ENCODE peak calls at places on chromosomes 11 and 22, in nine cellular contexts. F, W, L, B, X, S, H, C and A are unnamed samples.

GRCh38 chr22:28207281-28208030 is 288.4 kb upstream of the PITPNB start:
- DNase-seq in F (peak), W (no peak), L (no peak), B (no peak), X (no peak), S (no peak), H (no peak), C (no peak), A (peak)

GRCh38 chr11:17762309-17762974 is 27.9 kb downstream of the KCNC1 start:
- DNase-seq in F (no peak), W (no peak), L (no peak), B (no peak), X (no peak), S (no peak), H (no peak), C (no peak), A (no peak)

GRCh38 chr11:94737171-94737611 is 31.0 kb upstream of the AMOTL1 start:
- DNase-seq in F (peak), W (no peak), L (peak), B (no peak), X (no peak), S (peak), H (no peak), C (no peak), A (peak)

GRCh38 chr11:65859812-65860277 is 388 bp upstream of the MUS81 start:
- DNase-seq in F (no peak), W (no peak), L (no peak), B (peak), X (no peak), S (no peak), H (no peak), C (no peak), A (no peak)

GRCh38 chr11:9285850-9286587 is 20.9 kb upstream of the DENND5A start:
- DNase-seq in F (no peak), W (no peak), L (no peak), B (no peak), X (no peak), S (no peak), H (no peak), C (no peak), A (no peak)

GRCh38 chr11:86592047-86592564 is 80.3 kb downstream of the ME3 start:
- DNase-seq in F (peak), W (no peak), L (no peak), B (no peak), X (peak), S (peak), H (no peak), C (no peak), A (peak)

GRCh38 chr11:1832989-1833365 is 1.8 kb upstream of the SYT8 start:
- DNase-seq in F (no peak), W (no peak), L (no peak), B (peak), X (no peak), S (no peak), H (peak), C (peak), A (no peak)

GRCh38 chr11:14645247-14645912 is 1.8 kb downstream of the PDE3B start:
- DNase-seq in F (peak), W (no peak), L (peak), B (no peak), X (no peak), S (peak), H (no peak), C (no peak), A (peak)

GRCh38 chr11:64577202-64577601 is 13.8 kb upstream of the SLC22A12 start:
- DNase-seq in F (no peak), W (no peak), L (no peak), B (no peak), X (no peak), S (no peak), H (no peak), C (no peak), A (no peak)

GRCh38 chr22:43226368-43226979 is 39.5 kb upstream of the TTLL12 start:
- DNase-seq in F (peak), W (peak), L (peak), B (peak), X (no peak), S (peak), H (peak), C (peak), A (peak)

GRCh38 chr11:27663294-27663693 is 37.0 kb downstream of the BDNF start:
- DNase-seq in F (no peak), W (no peak), L (no peak), B (no peak), X (no peak), S (no peak), H (no peak), C (no peak), A (no peak)

GRCh38 chr11:122367809-122368231 is 251.8 kb upstream of the BLID start:
- DNase-seq in F (peak), W (no peak), L (peak), B (peak), X (no peak), S (peak), H (no peak), C (no peak), A (peak)

GRCh38 chr11:63375434-63375833 is 5.8 kb downstream of the SLC22A9 start:
- DNase-seq in F (no peak), W (no peak), L (no peak), B (no peak), X (no peak), S (no peak), H (no peak), C (no peak), A (no peak)

GRCh38 chr11:1234054-1234720 is 11.3 kb downstream of the MUC5B start:
- DNase-seq in F (no peak), W (no peak), L (no peak), B (no peak), X (no peak), S (no peak), H (no peak), C (peak), A (no peak)

GRCh38 chr11:11250470-11250869 is 102.6 kb downstream of the CSNK2A3 start:
- DNase-seq in F (peak), W (no peak), L (no peak), B (no peak), X (no peak), S (peak), H (no peak), C (no peak), A (no peak)

GRCh38 chr11:20310137-20310536 is 53.4 kb upstream of the HTATIP2 start:
- DNase-seq in F (no peak), W (no peak), L (no peak), B (peak), X (no peak), S (no peak), H (no peak), C (no peak), A (no peak)

GRCh38 chr11:113241190-113242051 is 73.0 kb upstream of the TTC12 start:
- DNase-seq in F (peak), W (no peak), L (no peak), B (no peak), X (no peak), S (peak), H (no peak), C (no peak), A (no peak)

GRCh38 chr22:46830841-46831240 is 68.4 kb downstream of the TBC1D22A start:
- DNase-seq in F (peak), W (no peak), L (no peak), B (no peak), X (no peak), S (no peak), H (no peak), C (no peak), A (no peak)

GRCh38 chr22:42929838-42930155 is 72.7 kb upstream of the ARFGAP3 start:
- DNase-seq in F (no peak), W (no peak), L (no peak), B (no peak), X (no peak), S (no peak), H (no peak), C (no peak), A (no peak)

GRCh38 chr22:30930228-30930627 is 38.3 kb downstream of the MORC2 start:
- DNase-seq in F (no peak), W (no peak), L (no peak), B (no peak), X (no peak), S (no peak), H (no peak), C (no peak), A (no peak)

GRCh38 chr22:46275455-46276129 is 7.8 kb downstream of the TTC38 start:
- DNase-seq in F (no peak), W (no peak), L (no peak), B (no peak), X (no peak), S (no peak), H (no peak), C (no peak), A (no peak)

GRCh38 chr22:45785458-45785857 is 113.8 kb downstream of the ATXN10 start:
- DNase-seq in F (peak), W (no peak), L (peak), B (no peak), X (peak), S (no peak), H (no peak), C (no peak), A (peak)

GRCh38 chr22:45069925-45070324 is 60.1 kb upstream of the PHF21B start:
- DNase-seq in F (no peak), W (no peak), L (no peak), B (no peak), X (peak), S (no peak), H (no peak), C (no peak), A (no peak)

GRCh38 chr11:92861641-92862040 is 107.8 kb upstream of the MTNR1B start:
- DNase-seq in F (no peak), W (no peak), L (no peak), B (peak), X (no peak), S (peak), H (peak), C (no peak), A (no peak)

GRCh38 chr11:66226111-66226510 is 42.3 kb upstream of the RAB1B start:
- DNase-seq in F (no peak), W (no peak), L (no peak), B (no peak), X (no peak), S (no peak), H (no peak), C (no peak), A (no peak)

GRCh38 chr11:125871391-125872137 is 15.9 kb upstream of the HYLS1 start:
- DNase-seq in F (peak), W (no peak), L (peak), B (peak), X (no peak), S (peak), H (peak), C (peak), A (no peak)

GRCh38 chr22:50118557-50119168 is 28.9 kb downstream of the MOV10L1 start:
- DNase-seq in F (peak), W (no peak), L (peak), B (no peak), X (no peak), S (peak), H (no peak), C (no peak), A (peak)

GRCh38 chr22:39173050-39173706 is 20.7 kb upstream of the CBX7 start:
- DNase-seq in F (no peak), W (no peak), L (no peak), B (no peak), X (no peak), S (no peak), H (no peak), C (no peak), A (no peak)

GRCh38 chr22:39173787-39174497 is 21.5 kb upstream of the CBX7 start:
- DNase-seq in F (no peak), W (no peak), L (no peak), B (no peak), X (no peak), S (no peak), H (no peak), C (no peak), A (no peak)

GRCh38 chr22:39170825-39171622 is 18.5 kb upstream of the CBX7 start:
- DNase-seq in F (peak), W (peak), L (peak), B (peak), X (peak), S (peak), H (peak), C (peak), A (peak)

GRCh38 chr22:39169797-39170466 is 17.5 kb upstream of the CBX7 start:
- DNase-seq in F (no peak), W (no peak), L (no peak), B (no peak), X (no peak), S (no peak), H (no peak), C (peak), A (no peak)

DNA sequence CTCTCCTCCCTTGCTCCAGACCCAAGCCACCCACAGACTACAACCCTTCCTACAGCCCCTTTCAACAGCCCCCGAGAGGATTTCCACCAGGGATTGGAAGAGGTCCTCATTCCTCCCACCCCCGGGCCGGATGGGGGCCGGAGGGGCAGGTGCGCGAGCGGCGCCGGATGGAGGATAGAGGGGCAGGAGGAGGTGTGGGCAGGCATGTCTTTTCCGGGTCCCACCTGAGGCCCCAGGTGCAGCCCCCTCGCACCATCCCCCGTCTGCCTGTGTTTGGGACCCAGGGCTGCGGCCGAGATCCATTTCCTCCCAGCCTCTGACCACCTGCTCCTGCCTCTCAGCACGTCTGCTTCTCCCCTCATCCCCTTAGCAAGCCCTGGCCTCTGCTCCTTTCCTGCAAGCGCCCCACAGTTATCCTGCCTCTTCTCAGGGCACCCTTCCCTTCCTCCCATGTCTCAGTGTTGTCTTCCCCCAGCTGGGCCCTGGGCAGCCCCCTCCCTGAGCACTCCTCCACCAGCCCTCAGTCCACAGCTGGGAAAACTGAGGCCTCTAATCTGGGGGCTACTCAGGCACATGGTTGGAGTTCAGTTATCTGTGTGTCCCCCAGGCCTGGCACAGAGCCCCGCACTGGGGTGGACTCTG is 19.3 kb upstream of the CBX7 start:
- DNase-seq in F (no peak), W (no peak), L (no peak), B (no peak), X (no peak), S (no peak), H (peak), C (peak), A (no peak)
- H2AFZ ChIP-seq in F (no peak), W (peak), L (no peak), B (peak), X (no peak), S (no peak), H (no peak), C (no peak), A (no peak)

DNA sequence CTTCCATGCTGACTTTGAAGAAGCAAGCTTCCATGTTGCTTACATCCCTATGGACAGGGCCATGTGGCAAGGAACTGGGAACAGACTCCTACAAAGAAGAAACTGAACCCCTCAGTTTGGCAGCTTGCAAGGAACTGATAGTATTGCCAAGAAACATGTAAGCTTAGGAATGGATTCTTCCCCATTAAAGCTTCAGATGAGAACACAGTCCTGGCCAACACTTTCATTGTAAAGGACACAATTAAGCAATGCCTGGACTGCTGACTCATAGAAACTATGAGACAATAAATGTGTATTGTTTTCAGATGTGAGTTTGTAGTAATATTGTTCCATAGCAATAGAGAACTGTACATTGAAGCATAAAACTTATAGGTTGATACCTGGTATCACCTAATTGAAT is 82.4 kb downstream of the AASDHPPT start:
- DNase-seq in F (no peak), W (no peak), L (no peak), B (no peak), X (no peak), S (peak), H (no peak), C (no peak), A (peak)
- H2AFZ ChIP-seq in F (no peak), W (no peak), L (peak), B (no peak), X (no peak), S (no peak), H (no peak), C (no peak), A (no peak)

GRCh38 chr22:23752090-23752691 is 1.3 kb upstream of the ZNF70 start:
- DNase-seq in F (no peak), W (no peak), L (no peak), B (no peak), X (no peak), S (no peak), H (no peak), C (no peak), A (no peak)

GRCh38 chr22:23750744-23751440 is at the start of gene ZNF70:
- DNase-seq in F (peak), W (peak), L (peak), B (peak), X (peak), S (peak), H (peak), C (peak), A (peak)

GRCh38 chr22:23750374-23750743 is 553 bp downstream of the ZNF70 start:
- DNase-seq in F (no peak), W (no peak), L (no peak), B (no peak), X (no peak), S (no peak), H (no peak), C (no peak), A (no peak)

GRCh38 chr22:23752750-23753149 is 1.5 kb downstream of the VPREB3 start:
- DNase-seq in F (no peak), W (no peak), L (no peak), B (no peak), X (no peak), S (no peak), H (no peak), C (no peak), A (no peak)

GRCh38 chr22:23751441-23751996 is 607 bp upstream of the ZNF70 start:
- DNase-seq in F (no peak), W (no peak), L (no peak), B (peak), X (no peak), S (peak), H (peak), C (peak), A (no peak)
- H2AFZ ChIP-seq in F (peak), W (peak), L (peak), B (peak), X (peak), S (peak), H (peak), C (no peak), A (peak)

DNA sequence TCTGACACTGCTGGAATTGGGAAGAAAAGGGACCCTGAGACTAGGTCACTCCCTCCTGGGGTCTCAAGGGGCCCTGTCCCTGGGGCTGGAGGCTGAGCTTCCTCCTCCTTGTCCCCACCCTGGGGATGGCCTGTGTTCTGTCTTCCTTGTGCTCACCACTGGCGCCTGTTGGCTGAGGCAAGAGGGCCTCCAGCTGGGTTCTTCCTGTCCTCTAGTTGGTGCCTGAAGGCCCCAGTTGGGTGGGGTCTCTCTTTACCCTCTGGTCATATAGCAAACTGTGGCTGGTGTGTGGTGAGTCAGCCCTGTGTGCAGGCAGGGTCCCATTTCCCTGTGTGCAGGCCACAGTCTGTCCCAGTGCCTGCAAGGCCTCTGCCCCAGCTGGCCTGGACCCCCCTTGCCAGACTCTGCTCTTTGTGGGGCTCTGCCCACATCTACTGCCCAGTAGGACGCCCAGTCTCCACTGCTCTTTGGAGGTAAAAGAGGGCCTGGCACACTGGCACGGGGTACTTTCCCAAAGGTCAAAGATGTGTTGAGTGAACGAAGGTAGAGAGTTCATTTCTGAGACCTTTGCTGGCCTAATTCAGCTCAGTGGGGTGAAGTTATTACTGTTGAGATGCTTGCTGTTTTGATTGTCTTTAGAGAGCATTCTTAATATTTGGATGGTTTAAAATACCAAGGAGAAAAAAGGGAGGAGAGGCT is 55.1 kb upstream of the CLDN5 start:
- DNase-seq in F (no peak), W (no peak), L (no peak), B (no peak), X (no peak), S (peak), H (no peak), C (no peak), A (no peak)
- H2AFZ ChIP-seq in F (peak), W (no peak), L (no peak), B (peak), X (no peak), S (no peak), H (no peak), C (no peak), A (no peak)

GRCh38 chr11:73957654-73958361 is 7.0 kb downstream of the DNAJB13 start:
- DNase-seq in F (no peak), W (no peak), L (no peak), B (no peak), X (no peak), S (no peak), H (no peak), C (no peak), A (no peak)
- H2AFZ ChIP-seq in F (peak), W (peak), L (no peak), B (no peak), X (no peak), S (no peak), H (peak), C (no peak), A (no peak)

DNA sequence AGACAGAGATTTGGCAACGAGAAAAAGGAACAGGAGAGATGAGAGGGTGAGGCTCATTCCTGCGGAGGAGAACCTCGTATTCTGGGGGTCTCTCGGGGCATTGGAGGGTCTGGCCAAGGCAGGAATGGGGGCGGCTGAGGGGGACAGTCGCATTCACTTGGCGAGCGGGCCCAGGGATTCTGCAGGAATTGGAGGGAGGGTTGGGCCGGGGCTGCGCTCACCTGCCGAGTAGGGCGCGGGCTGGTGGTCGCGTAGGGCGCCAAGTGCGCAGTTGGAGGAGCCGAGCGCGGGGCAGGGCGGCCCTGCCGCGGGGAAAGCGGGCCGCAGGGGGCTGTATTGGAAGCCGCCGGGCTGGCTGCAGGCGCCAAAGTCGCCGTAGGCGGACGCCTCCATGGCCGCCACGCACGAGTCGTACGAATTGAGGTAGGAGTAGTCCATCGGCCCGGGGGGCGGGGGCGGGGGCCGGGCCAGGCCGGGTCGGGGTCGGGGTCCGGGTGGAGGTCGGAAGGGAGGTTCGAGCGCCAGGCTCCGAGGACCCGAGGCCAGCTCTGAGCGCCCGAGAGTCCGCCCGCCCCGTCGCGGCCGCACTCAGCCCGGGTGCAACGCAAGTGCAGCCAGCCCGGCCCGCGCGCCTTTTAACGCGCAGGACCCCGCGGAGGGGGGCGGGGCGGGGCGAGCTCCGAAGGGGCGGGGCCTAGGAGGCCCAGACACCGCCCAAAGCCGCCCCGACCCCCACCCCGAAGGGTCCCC is at the start of gene PHOX2A:
- DNase-seq in F (no peak), W (no peak), L (no peak), B (peak), X (no peak), S (no peak), H (peak), C (peak), A (no peak)
- H2AFZ ChIP-seq in F (peak), W (peak), L (no peak), B (peak), X (no peak), S (no peak), H (peak), C (no peak), A (no peak)